ENCODE peak calls at places on chromosomes 4 and X, in seven cellular contexts. T, M, W, I, A, F and C are unnamed samples.

GRCh38 chr4:159655547-159655946 is 552.7 kb downstream of the RAPGEF2 start:
- DNase-seq in A (peak), M (no peak), I (peak), W (peak), F (peak), T (no peak), C (no peak)

GRCh38 chrX:136028383-136028984 is 43.2 kb downstream of the SLC9A6 start:
- DNase-seq in I (peak), M (no peak), T (no peak), A (peak), F (peak), W (peak), C (no peak)

GRCh38 chrX:78330540-78330939 is 3.1 kb upstream of the CYSLTR1 start:
- DNase-seq in I (no peak), W (no peak), A (no peak), F (no peak), T (no peak), M (no peak), C (no peak)

GRCh38 chrX:18894156-18894555 is 89.8 kb downstream of the PHKA2 start:
- DNase-seq in A (no peak), T (no peak), F (no peak), I (no peak), M (no peak), W (no peak), C (no peak)

GRCh38 chr4:164731827-164732474 is 22.0 kb upstream of the SMIM31 start:
- DNase-seq in F (peak), M (peak), A (peak), T (peak), W (peak), I (peak), C (no peak)

GRCh38 chr4:20572976-20573375 is 127.3 kb upstream of the PACRGL start:
- DNase-seq in W (no peak), M (no peak), T (no peak), A (no peak), F (no peak), I (no peak), C (no peak)

GRCh38 chr4:186936496-186937375 is 213.1 kb upstream of the FAT1 start:
- DNase-seq in M (no peak), T (no peak), F (peak), W (peak), A (peak), I (peak), C (no peak)

GRCh38 chr4:79603681-79604080 is 195.7 kb upstream of the GK2 start:
- DNase-seq in I (no peak), T (no peak), M (no peak), F (no peak), A (no peak), W (no peak), C (no peak)

GRCh38 chr4:101304916-101305315 is 42.4 kb downstream of the PPP3CA start:
- DNase-seq in T (no peak), M (no peak), F (peak), A (no peak), W (peak), I (peak), C (no peak)

GRCh38 chr4:78512357-78512920 is 39.1 kb upstream of the ANXA3 start:
- DNase-seq in T (no peak), I (peak), M (peak), W (no peak), F (no peak), A (no peak), C (no peak)

GRCh38 chrX:131830400-131831184 is 192.5 kb upstream of the STK26 start:
- DNase-seq in A (peak), M (peak), F (peak), I (peak), T (peak), W (peak), C (peak)

GRCh38 chrX:9759340-9759739 is 6.3 kb downstream of the GPR143 start:
- DNase-seq in W (no peak), F (no peak), M (no peak), I (no peak), A (peak), T (no peak), C (no peak)

GRCh38 chrX:9765737-9766098 is at the start of gene GPR143:
- DNase-seq in T (no peak), M (no peak), W (no peak), I (no peak), F (no peak), A (no peak), C (no peak)

GRCh38 chrX:9770319-9770718 is 4.7 kb upstream of the GPR143 start:
- DNase-seq in A (no peak), F (peak), I (no peak), T (no peak), W (no peak), M (no peak), C (no peak)

GRCh38 chrX:9767375-9767774 is 1.7 kb upstream of the GPR143 start:
- DNase-seq in A (no peak), F (no peak), W (no peak), I (peak), T (no peak), M (no peak), C (no peak)

DNA sequence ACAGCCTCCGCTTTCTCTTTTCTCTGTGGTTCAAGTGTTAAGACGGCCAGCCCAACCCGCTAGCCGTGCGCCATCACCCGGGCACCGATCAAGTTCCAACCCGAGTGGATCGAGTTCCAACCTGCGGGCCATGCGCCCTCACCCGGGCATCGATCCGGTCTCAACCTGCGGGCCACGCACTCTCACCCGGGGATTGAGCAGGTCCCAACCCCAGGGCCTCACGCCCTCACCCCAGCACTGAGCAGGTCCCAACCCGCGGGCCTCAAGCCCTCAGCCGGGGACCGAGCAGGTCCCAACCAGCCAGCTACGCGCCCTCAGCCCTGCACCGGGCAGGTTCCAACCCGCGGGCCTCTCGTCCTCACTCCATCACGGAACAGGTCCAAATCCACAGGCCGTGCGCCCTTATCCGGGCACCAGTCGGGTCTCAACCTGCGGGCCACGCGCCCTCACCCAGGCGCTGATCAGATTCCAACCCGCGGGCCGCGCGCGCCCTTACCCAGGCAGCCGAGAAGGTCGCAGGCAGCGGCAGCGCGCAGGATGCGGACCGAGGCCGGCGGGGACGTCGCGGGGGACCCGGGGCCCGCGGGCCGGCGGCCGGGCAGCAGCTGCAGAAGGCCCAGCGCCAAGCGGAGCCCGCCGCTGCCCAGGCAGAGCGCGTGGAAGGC is 443 bp downstream of the GPR143 start:
- DNase-seq in A (no peak), I (no peak), T (no peak), W (no peak), M (no peak), F (no peak), C (peak)
- H3K4me3 ChIP-seq in A (no peak), I (no peak), T (no peak), W (no peak), M (no peak), F (no peak), C (no peak)

GRCh38 chr4:6891436-6892170 is 18.0 kb upstream of the TBC1D14 start:
- DNase-seq in M (no peak), I (peak), F (peak), W (peak), A (no peak), T (no peak), C (no peak)
- H3K27ac ChIP-seq in M (no peak), I (peak), F (peak), W (peak), A (no peak), T (peak), C (peak)

GRCh38 chrX:134173541-134174272 is 63.3 kb upstream of the CCDC160 start:
- DNase-seq in F (no peak), A (no peak), M (no peak), W (no peak), T (no peak), I (no peak), C (no peak)

GRCh38 chrX:134177527-134177926 is 59.5 kb upstream of the CCDC160 start:
- DNase-seq in M (no peak), I (no peak), A (no peak), W (no peak), T (no peak), F (no peak), C (no peak)

GRCh38 chrX:134174273-134174660 is 62.7 kb upstream of the CCDC160 start:
- DNase-seq in A (no peak), I (no peak), W (no peak), F (no peak), M (no peak), T (no peak), C (no peak)

GRCh38 chrX:134172588-134173259 is 64.3 kb upstream of the CCDC160 start:
- DNase-seq in M (peak), A (no peak), T (no peak), W (no peak), F (peak), I (peak), C (peak)

DNA sequence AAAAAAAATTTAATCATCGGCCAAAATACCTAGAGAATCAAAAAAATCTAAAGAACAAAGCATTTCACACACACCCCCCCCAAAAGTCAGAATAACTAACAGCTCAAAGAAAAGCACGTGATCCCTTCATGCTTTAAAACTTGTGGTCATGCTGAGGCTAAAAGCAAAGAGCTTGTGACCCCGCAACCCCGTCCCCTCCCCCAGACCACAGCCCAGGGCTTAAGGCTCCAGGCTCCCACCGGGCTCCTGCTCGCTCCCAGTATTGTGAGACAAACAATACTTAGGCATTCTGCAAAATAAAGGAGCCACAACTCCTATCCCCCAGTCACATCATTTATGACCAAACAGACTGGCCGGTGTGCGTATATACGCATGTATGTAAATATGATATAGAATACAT is 62.1 kb upstream of the CCDC160 start:
- DNase-seq in W (no peak), A (no peak), M (no peak), F (no peak), I (no peak), T (no peak), C (no peak)
- H3K4me3 ChIP-seq in W (no peak), A (no peak), M (no peak), F (no peak), I (no peak), T (no peak), C (no peak)

GRCh38 chr4:10104991-10105276 is 11.7 kb downstream of the WDR1 start:
- DNase-seq in M (no peak), A (no peak), T (no peak), I (no peak), W (no peak), F (no peak), C (no peak)
- H3K27ac ChIP-seq in M (no peak), A (no peak), T (no peak), I (peak), W (peak), F (no peak), C (no peak)

GRCh38 chrX:1874899-1875298 is 260.0 kb downstream of the ASMT start:
- DNase-seq in W (no peak), F (no peak), T (no peak), I (no peak), A (no peak), M (no peak), C (no peak)
- H3K4me3 ChIP-seq in W (no peak), F (no peak), T (no peak), I (no peak), A (no peak), M (no peak), C (no peak)

GRCh38 chrX:118497180-118497814 is 1.7 kb downstream of the DOCK11 start:
- DNase-seq in I (no peak), W (no peak), A (no peak), T (no peak), M (no peak), F (no peak), C (no peak)
- H3K27ac ChIP-seq in I (no peak), W (no peak), A (no peak), T (peak), M (no peak), F (no peak), C (no peak)

GRCh38 chrX:130047416-130047815 is 62.9 kb downstream of the ELF4 start:
- DNase-seq in I (no peak), M (no peak), F (no peak), A (no peak), W (no peak), T (no peak), C (no peak)
- H3K4me3 ChIP-seq in I (no peak), M (no peak), F (no peak), A (no peak), W (no peak), T (no peak), C (no peak)

GRCh38 chrX:68672581-68673318 is 25.3 kb downstream of the STARD8 start:
- DNase-seq in F (no peak), W (no peak), M (no peak), I (no peak), T (no peak), A (no peak), C (no peak)
- H3K27ac ChIP-seq in F (no peak), W (no peak), M (no peak), I (no peak), T (no peak), A (no peak), C (no peak)

GRCh38 chr4:2226261-2226660 is 15.7 kb downstream of the HAUS3 start:
- DNase-seq in I (no peak), T (no peak), A (no peak), W (no peak), F (no peak), M (no peak), C (no peak)

GRCh38 chr4:2231082-2231481 is 10.8 kb downstream of the HAUS3 start:
- DNase-seq in M (no peak), A (no peak), F (no peak), I (no peak), T (no peak), W (no peak), C (no peak)
- H3K4me3 ChIP-seq in M (no peak), A (no peak), F (no peak), I (no peak), T (no peak), W (no peak), C (no peak)

GRCh38 chr4:7326306-7326692 is 108.4 kb downstream of the PSAPL1 start:
- DNase-seq in A (no peak), F (no peak), W (no peak), M (no peak), I (no peak), T (no peak), C (peak)

GRCh38 chr4:7328913-7329638 is 105.7 kb downstream of the PSAPL1 start:
- DNase-seq in M (peak), W (peak), A (peak), F (peak), T (no peak), I (peak), C (peak)

GRCh38 chr4:7326693-7327340 is 107.9 kb downstream of the PSAPL1 start:
- DNase-seq in T (no peak), I (no peak), W (no peak), A (no peak), M (no peak), F (no peak), C (peak)

GRCh38 chr4:7328162-7328912 is 106.4 kb downstream of the PSAPL1 start:
- DNase-seq in F (no peak), A (no peak), T (no peak), W (no peak), M (no peak), I (no peak), C (peak)

GRCh38 chr4:7327341-7327885 is 107.3 kb downstream of the PSAPL1 start:
- DNase-seq in W (no peak), I (no peak), T (no peak), F (no peak), A (no peak), M (no peak), C (peak)
- H3K27ac ChIP-seq in W (no peak), I (no peak), T (no peak), F (no peak), A (no peak), M (no peak), C (no peak)